ENCODE peak calls at places on chromosomes 7 and 10, in six cellular contexts. R, O, G, M, H and F are unnamed samples.

GRCh38 chr10:26881600-26882331 is 21.0 kb upstream of the ABI1 start:
- DNase-seq in H (no peak), G (peak; percentile 69), M (peak; percentile 80), R (peak; percentile 6), O (peak; percentile 40), F (peak; percentile 65)

GRCh38 chr7:24939406-24939805 is 40.6 kb downstream of the OSBPL3 start:
- DNase-seq in O (no peak), H (no peak), M (no peak), R (no peak), G (no peak), F (no peak)

GRCh38 chr10:61821153-61821552 is 80.3 kb upstream of the ARID5B start:
- DNase-seq in H (no peak), O (no peak), R (no peak), M (no peak), G (no peak), F (no peak)

GRCh38 chr10:116118851-116119250 is 154.2 kb downstream of the GFRA1 start:
- DNase-seq in G (no peak), H (no peak), M (no peak), O (no peak), R (no peak), F (no peak)

GRCh38 chr7:104388222-104388621 is 59.8 kb downstream of the LHFPL3 start:
- DNase-seq in R (no peak), G (no peak), O (no peak), M (no peak), H (no peak), F (no peak)

GRCh38 chr7:43004076-43004475 is 71.9 kb downstream of the MRPL32 start:
- DNase-seq in M (no peak), G (no peak), H (no peak), R (no peak), O (no peak), F (no peak)

GRCh38 chr7:107563072-107563760 is 504 bp downstream of the COG5 start:
- DNase-seq in H (no peak), O (peak; percentile 13), M (no peak), R (no peak), G (peak; percentile 21), F (no peak)

GRCh38 chr7:20035279-20035875 is 181.8 kb downstream of the MACC1 start:
- DNase-seq in H (no peak), G (no peak), O (no peak), R (no peak), M (no peak), F (no peak)

GRCh38 chr7:94303736-94304135 is 91.0 kb upstream of the COL1A2 start:
- DNase-seq in H (no peak), R (no peak), G (peak; percentile 61), M (peak; percentile 93), O (no peak), F (peak; percentile 68)